ENCODE peak calls at places on chromosomes 7 and 10, in nine cellular contexts. O is GM20000; I is left ventricle myocardium inferior; B is effector CD4-positive, alpha-beta T cell; M is ureter; F is osteocyte; L is NCI-H1092 treated with DMSO at 0.1 percent for 48 hours; K is hypothalamus; E is astrocyte of the cerebellum. J is an unnamed sample.

GRCh38 chr7:149559711-149560110 is 62.1 kb upstream of the ZNF746 start:
- DNase-seq in O (no peak), I (no peak), B (no peak), M (no peak), F (no peak), L (no peak), K (no peak), E (no peak), J (peak)

GRCh38 chr10:114375082-114375481 is 29.2 kb downstream of the AFAP1L2 start:
- DNase-seq in O (no peak), I (no peak), B (no peak), M (no peak), F (no peak), L (no peak), K (no peak), E (no peak), J (peak)

GRCh38 chr7:120949393-120949799 is 1.2 kb upstream of the ING3 start:
- DNase-seq in O (no peak), I (no peak), B (no peak), M (no peak), F (no peak), L (no peak), K (no peak), E (no peak), J (no peak)

GRCh38 chr7:24576171-24577052 is 3.2 kb downstream of the PALS2 start:
- DNase-seq in O (peak), I (no peak), B (no peak), M (no peak), F (no peak), L (peak), K (no peak), E (peak), J (peak)

GRCh38 chr10:62121197-62121550 is 147.5 kb downstream of the RTKN2 start:
- DNase-seq in O (no peak), I (no peak), B (no peak), M (no peak), F (no peak), L (no peak), K (no peak), E (no peak), J (no peak)

GRCh38 chr10:58081353-58081752 is 186.3 kb downstream of the IPMK start:
- DNase-seq in O (no peak), I (no peak), B (no peak), M (no peak), F (no peak), L (no peak), K (no peak), E (peak), J (peak)

GRCh38 chr10:19828278-19829049 is 12.2 kb downstream of the PLXDC2 start:
- DNase-seq in O (no peak), I (no peak), B (no peak), M (no peak), F (no peak), L (no peak), K (no peak), E (no peak), J (peak)

GRCh38 chr7:17105701-17106100 is 192.8 kb upstream of the AHR start:
- DNase-seq in O (no peak), I (no peak), B (no peak), M (no peak), F (no peak), L (no peak), K (no peak), E (no peak), J (peak)

GRCh38 chr10:113381906-113382562 is 170.8 kb upstream of the HABP2 start:
- DNase-seq in O (peak), I (no peak), B (no peak), M (no peak), F (no peak), L (no peak), K (no peak), E (no peak), J (peak)

GRCh38 chr7:20784311-20785210 is 2.1 kb downstream of the SP8 start:
- DNase-seq in O (peak), I (no peak), B (no peak), M (no peak), F (no peak), L (peak), K (no peak), E (no peak), J (no peak)

GRCh38 chr7:81616951-81617350 is 152.9 kb downstream of the HGF start:
- DNase-seq in O (no peak), I (no peak), B (no peak), M (no peak), F (no peak), L (no peak), K (no peak), E (no peak), J (peak)

GRCh38 chr10:63280386-63280785 is 147.3 kb downstream of the NRBF2 start:
- DNase-seq in O (no peak), I (no peak), B (no peak), M (no peak), F (no peak), L (no peak), K (no peak), E (no peak), J (no peak)

GRCh38 chr10:93440591-93441012 is 41.5 kb downstream of the MYOF start:
- DNase-seq in O (no peak), I (no peak), B (no peak), M (no peak), F (no peak), L (no peak), K (no peak), E (no peak), J (peak)

GRCh38 chr7:16753932-16754571 is 497 bp downstream of the TSPAN13 start:
- DNase-seq in O (peak), I (peak), B (no peak), M (no peak), F (no peak), L (peak), K (peak), E (no peak), J (no peak)

GRCh38 chr7:40329601-40330153 is 194.9 kb downstream of the SUGCT start:
- DNase-seq in O (peak), I (no peak), B (no peak), M (no peak), F (no peak), L (peak), K (no peak), E (peak), J (peak)

GRCh38 chr10:6542999-6543430 is 37.1 kb downstream of the PRKCQ start:
- DNase-seq in O (peak), I (no peak), B (peak), M (no peak), F (no peak), L (no peak), K (no peak), E (no peak), J (no peak)

GRCh38 chr7:118372530-118372929 is 148.0 kb downstream of the ANKRD7 start:
- DNase-seq in O (no peak), I (no peak), B (no peak), M (no peak), F (no peak), L (no peak), K (no peak), E (peak), J (peak)

GRCh38 chr10:132865236-132865635 is 77.1 kb downstream of the CFAP46 start:
- DNase-seq in O (no peak), I (peak), B (no peak), M (peak), F (peak), L (no peak), K (no peak), E (no peak), J (no peak)

GRCh38 chr10:119466655-119467054 is 75.9 kb downstream of the RGS10 start:
- DNase-seq in O (no peak), I (no peak), B (no peak), M (no peak), F (no peak), L (no peak), K (no peak), E (no peak), J (no peak)